ENCODE peak calls at places on chromosomes 4 and X, in five cellular contexts. W is PC-3, D is stomach, F is AG10803, L is cardiac muscle cell. H is an unnamed sample.

GRCh38 chr4:4989083-4989622 is 30.1 kb downstream of the CYTL1 start:
- DNase-seq in W (no peak), D (no peak), F (no peak), L (no peak), H (no peak)

GRCh38 chr4:4651811-4652609 is 110.2 kb upstream of the STX18 start:
- DNase-seq in W (no peak), D (no peak), F (no peak), L (no peak), H (no peak)

GRCh38 chr4:175125410-175126068 is 207.4 kb downstream of the ADAM29 start:
- DNase-seq in W (peak; percentile 69), D (no peak), F (no peak), L (no peak), H (no peak)

GRCh38 chr4:16225139-16225538 is 1.1 kb downstream of the TAPT1 start:
- DNase-seq in W (peak; percentile 10), D (no peak), F (peak; percentile 57), L (peak; percentile 47), H (no peak)

GRCh38 chr4:7007944-7008343 is 35.2 kb upstream of the TADA2B start:
- DNase-seq in W (no peak), D (no peak), F (no peak), L (no peak), H (no peak)

GRCh38 chrX:101550825-101551767 is 749 bp downstream of the ARMCX1 start:
- DNase-seq in W (no peak), D (no peak), F (peak; percentile 31), L (peak; percentile 56), H (peak; percentile 49)

GRCh38 chr4:175435437-175435836 is 376.6 kb downstream of the GPM6A start:
- DNase-seq in W (no peak), D (no peak), F (peak; percentile 6), L (peak; percentile 9), H (no peak)

GRCh38 chr4:139188648-139189416 is 11.8 kb upstream of the ELF2 start:
- DNase-seq in W (no peak), D (no peak), F (no peak), L (peak; percentile 34), H (no peak)

GRCh38 chr4:84800256-84800655 is 166.2 kb downstream of the WDFY3 start:
- DNase-seq in W (peak; percentile 52), D (no peak), F (no peak), L (no peak), H (no peak)

GRCh38 chr4:127580300-127580699 is 52.5 kb upstream of the INTU start:
- DNase-seq in W (no peak), D (no peak), F (no peak), L (no peak), H (no peak)

GRCh38 chr4:154760895-154761294 is 17.1 kb downstream of the LRAT start:
- DNase-seq in W (no peak), D (no peak), F (no peak), L (no peak), H (no peak)

GRCh38 chr4:112284166-112284565 is 1.5 kb downstream of the TIFA start:
- DNase-seq in W (peak; percentile 2), D (no peak), F (peak; percentile 51), L (peak; percentile 22), H (no peak)

GRCh38 chrX:8913665-8914409 is 112.7 kb upstream of the FAM9A start:
- DNase-seq in W (no peak), D (no peak), F (peak; percentile 83), L (peak; percentile 83), H (no peak)

GRCh38 chrX:1124531-1124930 is 87.9 kb downstream of the CRLF2 start:
- DNase-seq in W (no peak), D (no peak), F (no peak), L (no peak), H (no peak)

GRCh38 chr4:185671496-185671895 is 136.2 kb upstream of the PDLIM3 start:
- DNase-seq in W (no peak), D (no peak), F (no peak), L (no peak), H (no peak)

GRCh38 chrX:24019448-24019847 is 7.5 kb downstream of the KLHL15 start:
- DNase-seq in W (no peak), D (no peak), F (no peak), L (no peak), H (no peak)
- H3K4me3 ChIP-seq in W (no peak overlapping the region), D (no peak overlapping the region), F (no peak overlapping the region), L (no peak overlapping the region), H (no peak overlapping the region)

GRCh38 chrX:43551590-43551989 is 104.5 kb upstream of the MAOA start:
- DNase-seq in W (no peak), D (no peak), F (no peak), L (no peak), H (no peak)
- H3K4me3 ChIP-seq in W (peak overlapping the region; percentile 15), D (no peak overlapping the region), F (no peak overlapping the region), L (no peak overlapping the region), H (no peak overlapping the region)

DNA sequence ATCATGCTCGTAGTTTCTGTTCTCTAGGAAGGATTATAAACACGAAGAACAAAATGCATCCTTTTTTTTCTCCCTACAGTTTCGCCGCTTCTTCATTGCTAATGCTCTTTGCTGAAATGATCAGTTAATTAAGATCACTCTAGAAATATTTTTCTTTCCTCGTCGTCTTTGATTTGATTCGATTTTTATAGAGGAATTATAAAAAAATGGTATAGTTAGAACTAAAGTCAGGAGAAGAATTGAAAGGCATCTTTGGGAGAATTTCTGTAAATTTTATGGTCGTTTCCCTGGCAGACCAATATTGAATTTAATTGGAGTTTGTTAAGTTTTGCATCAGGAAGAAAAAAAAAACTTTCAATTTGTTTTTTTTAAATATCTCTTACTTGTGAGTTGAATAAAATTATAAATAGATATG is 1.1 kb upstream of the NKX3-2 start:
- DNase-seq in W (no peak), D (no peak), F (no peak), L (no peak), H (no peak)
- H3K4me3 ChIP-seq in W (peak overlapping the region; percentile 75), D (peak overlapping the region; percentile 55), F (no peak overlapping the region), L (peak overlapping the region; percentile 85), H (no peak overlapping the region)

DNA sequence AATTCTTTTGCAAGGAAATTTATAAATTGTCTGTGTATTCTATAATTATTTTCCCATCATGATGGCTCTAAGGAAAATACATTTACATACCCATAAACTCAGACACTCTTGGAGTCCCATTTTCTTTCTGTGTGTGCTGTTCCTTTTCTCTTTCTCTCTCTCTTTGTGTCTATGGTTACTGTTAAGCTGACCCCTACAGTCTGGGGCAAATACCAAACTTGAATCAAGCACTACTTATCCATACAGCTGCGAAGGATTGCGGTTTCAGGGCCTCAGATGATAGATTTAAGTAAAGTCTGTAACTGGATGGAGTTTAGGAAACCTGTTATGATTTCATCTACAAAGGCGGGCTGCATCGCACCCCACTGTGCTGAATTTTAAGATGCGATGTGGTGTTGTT is 150.2 kb downstream of the SHROOM3 start:
- DNase-seq in W (no peak), D (no peak), F (no peak), L (peak; percentile 59), H (no peak)
- H3K4me3 ChIP-seq in W (peak overlapping the region; percentile 76), D (no peak overlapping the region), F (no peak overlapping the region), L (no peak overlapping the region), H (no peak overlapping the region)

DNA sequence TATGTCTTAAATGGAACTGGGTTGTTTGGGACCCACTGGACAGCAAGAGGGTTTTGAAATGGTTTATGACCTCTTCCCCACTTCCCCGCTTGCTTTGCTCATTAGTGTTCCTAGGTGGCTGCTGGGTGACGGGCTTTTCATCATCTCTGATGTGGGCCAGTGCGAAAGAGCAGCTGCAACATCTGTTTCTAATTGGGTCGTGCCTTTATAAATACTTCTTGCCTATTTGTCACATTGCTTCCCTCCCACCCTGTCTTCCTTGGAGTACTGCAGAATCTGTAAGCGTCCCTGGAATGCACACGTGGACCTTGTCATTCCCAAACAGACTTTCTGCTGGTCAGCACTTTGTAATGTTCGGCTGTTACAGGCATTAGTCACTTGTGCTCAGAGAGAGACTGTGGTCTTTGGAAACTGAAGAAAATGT is 35.2 kb downstream of the SEPTIN11 start:
- DNase-seq in W (peak; percentile 61), D (no peak), F (peak; percentile 100), L (peak; percentile 99), H (peak; percentile 33)
- H3K4me3 ChIP-seq in W (no peak overlapping the region), D (no peak overlapping the region), F (no peak overlapping the region), L (no peak overlapping the region), H (no peak overlapping the region)

GRCh38 chr4:475962-476361 is 23.0 kb downstream of the ZNF721 start:
- DNase-seq in W (no peak), D (no peak), F (no peak), L (no peak), H (no peak)
- H3K4me3 ChIP-seq in W (no peak overlapping the region), D (no peak overlapping the region), F (no peak overlapping the region), L (no peak overlapping the region), H (no peak overlapping the region)

DNA sequence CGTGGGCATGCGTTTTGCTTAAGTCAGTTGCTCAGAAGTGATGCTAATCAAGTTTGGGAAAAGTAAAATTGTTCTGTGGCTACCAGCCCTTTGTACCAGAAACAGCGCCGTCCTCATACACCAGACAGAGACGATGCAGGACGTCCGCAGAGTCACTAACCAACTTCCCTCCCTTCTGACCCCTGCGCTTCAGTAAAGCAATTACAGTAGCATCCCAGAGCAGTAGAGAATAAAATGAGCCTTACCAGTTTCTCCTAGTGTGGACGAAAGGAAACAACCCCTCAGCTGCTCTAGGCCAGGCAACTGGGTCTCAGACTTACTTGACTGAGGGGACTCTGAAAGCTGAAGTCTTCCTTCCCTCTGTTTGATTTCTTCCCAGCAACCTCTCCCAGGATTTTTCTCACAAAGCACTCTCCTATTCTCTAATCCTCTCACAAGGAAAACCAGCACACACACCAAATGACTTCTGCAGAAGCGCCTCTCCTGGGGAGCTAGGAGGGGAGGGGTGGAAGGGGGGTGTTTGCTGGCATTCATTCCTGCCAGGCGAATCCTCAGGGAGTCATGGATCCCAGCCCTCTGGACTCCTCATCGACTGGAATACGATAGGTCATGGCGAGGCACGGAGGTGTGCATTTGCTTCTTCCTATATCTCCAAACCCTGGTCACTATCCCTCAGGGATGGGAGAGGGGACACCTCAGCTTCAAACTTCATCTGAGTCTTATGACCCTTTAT is 56.0 kb upstream of the MID1 start:
- DNase-seq in W (no peak), D (no peak), F (no peak), L (peak; percentile 1), H (no peak)
- H3K4me3 ChIP-seq in W (no peak overlapping the region), D (no peak overlapping the region), F (no peak overlapping the region), L (no peak overlapping the region), H (no peak overlapping the region)

GRCh38 chr4:123976285-123976684 is 579.7 kb downstream of the SPRY1 start:
- DNase-seq in W (no peak), D (no peak), F (peak; percentile 44), L (peak; percentile 35), H (no peak)
- H3K4me3 ChIP-seq in W (no peak overlapping the region), D (no peak overlapping the region), F (no peak overlapping the region), L (no peak overlapping the region), H (no peak overlapping the region)

H was measured in lung.